ENCODE peak calls at places on chromosomes 12 and 14, in seven cellular contexts. I is dorsolateral prefrontal cortex, E is glutamatergic neuron, Y is astrocyte of the spinal cord, B is fibroblast of the aortic adventitia, P is testis, D is WTC11. M is an unnamed sample.

GRCh38 chr12:130655881-130656280 is 60.2 kb downstream of the RIMBP2 start:
- DNase-seq in I (no peak), E (no peak), Y (no peak), B (no peak), P (no peak), D (no peak), M (no peak)

GRCh38 chr12:124498178-124498869 is 69.1 kb downstream of the NCOR2 start:
- DNase-seq in I (no peak), E (no peak), Y (peak), B (peak), P (no peak), D (no peak), M (no peak)

GRCh38 chr12:32477714-32478113 is 78.4 kb downstream of the FGD4 start:
- DNase-seq in I (no peak), E (no peak), Y (peak), B (no peak), P (no peak), D (no peak), M (no peak)

GRCh38 chr14:104383931-104384775 is 195.4 kb upstream of the C14orf180 start:
- DNase-seq in I (no peak), E (peak), Y (no peak), B (no peak), P (no peak), D (no peak), M (no peak)

GRCh38 chr12:95998611-95999300 is 2.6 kb upstream of the HAL start:
- DNase-seq in I (peak), E (no peak), Y (peak), B (peak), P (peak), D (peak), M (no peak)

GRCh38 chr12:117063162-117063911 is 35.9 kb downstream of the TESC start:
- DNase-seq in I (peak), E (no peak), Y (no peak), B (no peak), P (no peak), D (no peak), M (no peak)

GRCh38 chr12:70267550-70267949 is 24.3 kb downstream of the CNOT2 start:
- DNase-seq in I (no peak), E (no peak), Y (peak), B (peak), P (no peak), D (no peak), M (no peak)

GRCh38 chr12:118015306-118015705 is 1.2 kb upstream of the RFC5 start:
- DNase-seq in I (no peak), E (no peak), Y (no peak), B (no peak), P (no peak), D (no peak), M (no peak)

GRCh38 chr14:75050852-75051555 is at the start of gene MLH3:
- DNase-seq in I (peak), E (peak), Y (peak), B (peak), P (peak), D (peak), M (peak)

GRCh38 chr12:25764892-25765291 is 193.6 kb upstream of the RASSF8 start:
- DNase-seq in I (no peak), E (no peak), Y (no peak), B (peak), P (no peak), D (no peak), M (no peak)

GRCh38 chr12:52358575-52359350 is 8.5 kb downstream of the KRT85 start:
- DNase-seq in I (no peak), E (no peak), Y (no peak), B (no peak), P (no peak), D (no peak), M (no peak)

GRCh38 chr12:69091447-69092022 is 147.8 kb upstream of the CPSF6 start:
- DNase-seq in I (no peak), E (no peak), Y (no peak), B (no peak), P (no peak), D (no peak), M (no peak)

GRCh38 chr14:52064174-52064573 is 4.7 kb downstream of the NID2 start:
- DNase-seq in I (no peak), E (no peak), Y (no peak), B (no peak), P (no peak), D (no peak), M (no peak)

GRCh38 chr12:70724444-70724843 is 87.2 kb upstream of the PTPRB start:
- DNase-seq in I (no peak), E (no peak), Y (peak), B (peak), P (no peak), D (no peak), M (no peak)

GRCh38 chr14:105737504-105738246 is 211.3 kb downstream of the TMEM121 start:
- DNase-seq in I (no peak), E (no peak), Y (no peak), B (no peak), P (no peak), D (no peak), M (no peak)

GRCh38 chr14:22919601-22919921 is 612 bp upstream of the RBM23 start:
- DNase-seq in I (no peak), E (no peak), Y (no peak), B (no peak), P (no peak), D (no peak), M (no peak)

GRCh38 chr14:22920697-22921096 is 1.7 kb upstream of the RBM23 start:
- DNase-seq in I (no peak), E (no peak), Y (no peak), B (no peak), P (no peak), D (no peak), M (no peak)

GRCh38 chr14:22915886-22916521 is 2.9 kb downstream of the RBM23 start:
- DNase-seq in I (no peak), E (no peak), Y (no peak), B (peak), P (no peak), D (no peak), M (no peak)

GRCh38 chr14:22918519-22918808 is 485 bp downstream of the RBM23 start:
- DNase-seq in I (no peak), E (no peak), Y (no peak), B (no peak), P (no peak), D (peak), M (no peak)

GRCh38 chr14:22918809-22919600 is at the start of gene RBM23:
- DNase-seq in I (peak), E (peak), Y (peak), B (peak), P (peak), D (peak), M (peak)
- TF ChIP-seq CTCF in I (no peak), E (no peak), Y (no peak), B (no peak), P (no peak), D (no peak), M (no peak)

GRCh38 chr14:49767473-49768300 is at the start of gene KLHDC2:
- DNase-seq in I (peak), E (peak), Y (peak), B (peak), P (peak), D (peak), M (peak)
- TF ChIP-seq CTCF in I (peak), E (no peak), Y (peak), B (no peak), P (no peak), D (no peak), M (peak)

GRCh38 chr12:131949431-131950181 is at the start of gene EP400:
- DNase-seq in I (peak), E (peak), Y (peak), B (peak), P (peak), D (peak), M (peak)
- TF ChIP-seq CTCF in I (peak), E (peak), Y (peak), B (no peak), P (peak), D (no peak), M (peak)

DNA sequence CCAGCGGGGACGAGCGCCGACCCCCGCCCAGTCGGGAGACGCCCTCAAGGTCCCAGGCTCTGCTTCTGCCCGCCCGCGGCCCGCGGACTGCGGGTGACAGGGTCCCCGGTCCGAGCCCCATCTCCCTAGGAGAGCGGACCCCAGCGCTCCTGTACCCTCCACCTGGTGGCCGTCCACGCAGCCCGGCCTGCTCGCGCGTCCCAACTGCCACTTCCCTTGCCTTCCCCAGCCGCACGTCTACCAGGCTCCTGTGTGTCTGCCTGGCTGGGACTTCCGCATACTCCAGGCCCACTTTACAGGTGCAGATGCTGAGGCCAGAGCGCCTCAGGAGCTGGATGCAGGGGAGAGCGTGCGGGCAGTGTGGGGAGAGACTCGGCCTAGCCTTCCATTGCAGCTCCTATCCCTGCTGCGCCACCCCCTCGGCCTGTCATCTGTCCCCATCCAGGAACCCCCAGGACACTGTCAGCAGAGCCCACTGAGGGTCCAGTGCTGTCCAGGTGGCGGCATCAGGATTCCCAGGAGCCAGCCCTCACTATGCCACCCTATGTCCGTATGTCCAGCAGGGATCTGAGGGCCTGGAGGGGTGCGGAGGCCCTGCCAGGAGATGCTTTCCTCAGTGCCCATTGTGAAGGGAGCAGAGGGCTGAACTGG is 8.0 kb upstream of the ANKRD9 start:
- DNase-seq in I (no peak), E (peak), Y (no peak), B (no peak), P (peak), D (peak), M (peak)
- TF ChIP-seq CTCF in I (no peak), E (no peak), Y (no peak), B (no peak), P (no peak), D (no peak), M (no peak)

GRCh38 chr12:49550853-49551252 is 12.0 kb downstream of the KCNH3 start:
- DNase-seq in I (no peak), E (no peak), Y (no peak), B (no peak), P (no peak), D (no peak), M (no peak)

GRCh38 chr12:49548481-49548821 is 9.6 kb downstream of the KCNH3 start:
- DNase-seq in I (no peak), E (no peak), Y (no peak), B (no peak), P (no peak), D (no peak), M (no peak)

GRCh38 chr12:49549735-49550710 is 11.2 kb downstream of the KCNH3 start:
- DNase-seq in I (no peak), E (no peak), Y (no peak), B (no peak), P (no peak), D (no peak), M (no peak)

GRCh38 chr12:49547090-49547690 is 8.4 kb downstream of the KCNH3 start:
- DNase-seq in I (no peak), E (no peak), Y (no peak), B (no peak), P (no peak), D (no peak), M (no peak)

DNA sequence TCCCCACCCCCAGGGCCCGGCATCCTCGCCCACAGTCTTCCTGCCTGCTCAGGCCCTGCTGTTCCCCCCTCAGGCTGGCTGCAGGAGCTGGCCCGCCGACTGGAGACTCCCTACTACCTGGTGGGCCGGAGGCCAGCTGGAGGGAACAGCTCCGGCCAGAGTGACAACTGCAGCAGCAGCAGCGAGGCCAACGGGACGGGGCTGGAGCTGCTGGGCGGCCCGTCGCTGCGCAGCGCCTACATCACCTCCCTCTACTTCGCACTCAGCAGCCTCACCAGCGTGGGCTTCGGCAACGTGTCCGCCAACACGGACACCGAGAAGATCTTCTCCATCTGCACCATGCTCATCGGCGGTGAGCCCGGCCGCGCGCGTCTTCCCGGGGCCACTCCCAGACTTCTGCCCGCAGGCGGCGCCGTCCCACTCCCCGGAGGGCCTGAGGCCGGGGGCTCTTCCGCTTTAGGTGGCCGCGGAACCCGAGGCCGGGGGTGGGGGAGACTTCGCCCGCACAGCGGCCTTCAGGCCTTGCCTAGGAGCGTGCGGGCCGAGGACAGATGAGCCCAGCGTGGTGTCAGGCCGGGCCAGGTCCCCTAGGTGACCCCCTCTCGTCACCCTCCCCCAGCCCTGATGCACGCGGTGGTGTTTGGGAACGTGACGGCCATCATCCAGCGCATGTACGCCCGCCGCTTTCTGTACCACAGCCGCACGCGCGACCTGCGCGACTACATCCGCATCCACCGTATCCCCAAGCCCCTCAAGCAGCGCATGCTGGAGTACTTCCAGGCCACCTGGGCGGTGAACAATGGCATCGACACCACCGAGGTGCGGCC is 10.2 kb downstream of the KCNH3 start:
- DNase-seq in I (no peak), E (peak), Y (no peak), B (no peak), P (peak), D (peak), M (no peak)
- TF ChIP-seq CTCF in I (peak), E (peak), Y (peak), B (peak), P (no peak), D (no peak), M (no peak)

DNA sequence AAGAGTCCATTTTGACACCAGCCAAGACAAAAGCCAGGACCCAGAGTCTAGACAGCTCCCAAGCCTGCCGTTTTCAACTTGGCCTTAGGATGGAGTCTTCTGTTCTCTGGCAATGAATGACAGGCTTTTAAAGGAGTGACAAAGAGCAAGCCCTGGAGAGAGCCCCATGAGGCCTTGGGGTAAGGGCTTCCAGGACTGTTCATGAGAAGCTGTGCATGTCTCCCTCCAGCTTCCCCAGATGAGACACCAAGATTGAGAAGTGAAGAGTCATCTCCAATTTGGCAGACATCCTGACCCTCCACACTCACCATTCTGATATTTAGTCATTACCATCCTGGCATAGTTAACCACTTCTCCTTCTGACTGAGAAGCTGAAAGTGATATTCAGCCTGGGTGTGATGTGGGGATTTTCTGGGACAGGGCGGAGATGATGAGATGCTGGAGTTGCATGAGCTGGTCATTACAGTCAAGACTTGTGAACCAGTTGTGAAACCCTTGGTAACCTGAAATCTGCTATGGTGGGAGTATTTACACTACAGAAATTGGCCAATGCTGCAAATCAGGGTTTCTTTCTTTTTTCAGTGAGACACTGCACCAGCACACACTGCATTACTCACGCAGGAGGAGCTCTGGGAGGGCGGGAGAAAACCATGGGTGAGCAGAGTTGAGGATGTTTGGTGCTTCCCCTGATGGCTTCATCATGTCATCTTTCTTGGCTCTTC is 77.8 kb downstream of the VCPKMT start:
- DNase-seq in I (no peak), E (no peak), Y (peak), B (peak), P (no peak), D (no peak), M (no peak)
- TF ChIP-seq CTCF in I (no peak), E (no peak), Y (no peak), B (no peak), P (no peak), D (no peak), M (no peak)

DNA sequence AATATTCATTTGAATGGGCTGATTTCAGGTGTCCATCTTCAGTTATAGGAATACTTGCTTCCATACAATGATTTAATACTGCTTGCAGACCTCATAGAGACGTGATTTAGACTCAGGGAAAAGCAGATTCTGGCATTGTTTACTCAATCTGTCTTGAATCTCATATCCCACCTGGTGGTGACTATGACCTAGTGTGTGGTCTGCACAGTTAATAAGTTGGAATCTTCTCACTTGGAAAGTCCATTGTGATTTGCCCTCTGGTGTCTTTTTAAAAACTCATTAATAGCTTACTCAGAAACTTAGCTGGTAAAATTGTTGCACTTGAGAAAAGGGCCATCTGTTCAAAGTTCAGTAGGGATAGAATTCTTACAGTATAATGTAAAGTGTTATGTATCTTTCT is 106.0 kb downstream of the PELI2 start:
- DNase-seq in I (no peak), E (no peak), Y (no peak), B (no peak), P (no peak), D (no peak), M (no peak)
- TF ChIP-seq CTCF in I (no peak), E (no peak), Y (no peak), B (no peak), P (no peak), D (no peak), M (peak)

GRCh38 chr12:103705098-103705497 is 118.0 kb downstream of the STAB2 start:
- DNase-seq in I (no peak), E (no peak), Y (no peak), B (no peak), P (no peak), D (no peak), M (no peak)

DNA sequence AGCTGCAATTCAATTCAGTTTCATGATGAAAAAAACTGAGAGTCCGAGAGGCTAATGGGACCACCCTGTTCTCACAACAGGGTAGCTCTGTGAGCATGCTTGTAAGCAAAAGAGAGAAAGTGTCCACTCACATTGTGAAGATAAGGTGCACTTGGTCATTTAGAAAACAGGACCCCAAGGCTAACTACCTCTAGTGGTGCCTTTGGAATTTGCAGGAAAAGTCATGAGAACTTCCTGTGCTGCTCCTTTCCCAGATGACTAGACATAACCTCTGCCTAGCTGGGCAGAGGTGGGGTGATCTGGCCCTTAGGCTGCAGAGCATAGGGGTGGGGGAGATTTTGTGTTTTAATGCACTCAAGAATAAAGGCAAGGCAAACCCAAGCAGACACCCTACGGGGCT is 118.9 kb downstream of the STAB2 start:
- DNase-seq in I (no peak), E (no peak), Y (no peak), B (no peak), P (no peak), D (no peak), M (no peak)
- TF ChIP-seq CTCF in I (no peak), E (peak), Y (no peak), B (peak), P (no peak), D (no peak), M (peak)

DNA sequence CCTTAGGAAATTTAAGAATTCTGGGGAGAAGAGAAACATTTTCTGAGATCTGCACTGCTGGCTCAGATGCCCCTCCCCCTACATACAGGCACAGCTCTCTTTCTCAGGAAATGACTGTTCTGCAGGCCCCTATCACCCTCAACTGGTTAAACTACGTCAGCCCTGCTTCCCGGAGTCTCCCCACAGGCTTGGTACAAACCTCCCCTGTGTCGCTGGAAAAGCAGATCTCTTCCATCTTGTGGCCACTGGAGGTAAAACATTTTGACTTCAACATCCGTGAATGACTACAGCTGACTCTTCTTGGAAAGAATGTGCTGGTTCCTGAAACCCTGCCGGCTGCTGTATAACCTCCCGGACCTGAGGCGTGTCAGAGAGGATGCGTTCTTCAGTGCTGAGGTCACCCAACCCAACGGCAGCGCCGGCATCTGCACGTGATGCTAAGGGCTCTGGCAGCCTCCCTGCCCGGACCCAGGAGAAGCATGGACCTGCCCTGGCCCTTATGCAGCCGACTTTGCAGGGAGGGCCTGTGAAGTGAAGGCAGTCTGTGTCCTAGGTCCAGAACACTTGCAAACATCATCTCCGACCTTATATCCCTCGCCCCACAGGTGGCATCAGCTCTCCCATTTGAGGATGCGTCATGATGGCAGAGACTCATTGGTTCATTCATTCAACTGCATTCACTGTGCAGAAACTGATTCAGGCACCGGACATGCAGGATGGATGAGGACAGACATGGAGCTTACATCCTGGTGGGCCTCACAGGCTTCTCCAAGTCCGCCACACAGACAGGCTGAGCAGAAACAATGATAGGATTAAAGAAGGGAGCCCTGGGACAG is 129.2 kb downstream of the GCH1 start:
- DNase-seq in I (no peak), E (peak), Y (peak), B (peak), P (peak), D (peak), M (peak)
- TF ChIP-seq CTCF in I (peak), E (peak), Y (peak), B (peak), P (peak), D (peak), M (peak)